ENCODE peak calls at places on chromosomes 11 and 22, in six cellular contexts. U is RCC 7860, C is nucleus accumbens, M is lung, I is posterior vena cava, W is A549. Y is an unnamed sample.

GRCh38 chr11:415640-416041 is 842 bp upstream of the SIGIRR start:
- DNase-seq in U (no peak), C (no peak), M (no peak), I (no peak), W (no peak), Y (no peak)

GRCh38 chr22:44550666-44551491 is 52.8 kb upstream of the RTL6 start:
- DNase-seq in U (peak), C (no peak), M (peak), I (peak), W (peak), Y (peak)

GRCh38 chr11:123371506-123372297 is 58.4 kb upstream of the GRAMD1B start:
- DNase-seq in U (no peak), C (no peak), M (no peak), I (no peak), W (no peak), Y (no peak)

GRCh38 chr22:23984430-23984829 is 4.5 kb downstream of the GSTT2 start:
- DNase-seq in U (no peak), C (no peak), M (peak), I (peak), W (peak), Y (peak)

GRCh38 chr11:57315491-57315890 is 9.3 kb downstream of the TNKS1BP1 start:
- DNase-seq in U (no peak), C (no peak), M (no peak), I (no peak), W (no peak), Y (peak)

GRCh38 chr11:94776351-94777321 is 8.5 kb downstream of the AMOTL1 start:
- DNase-seq in U (no peak), C (no peak), M (no peak), I (peak), W (peak), Y (no peak)

GRCh38 chr22:37048133-37048532 is 3.4 kb upstream of the KCTD17 start:
- DNase-seq in U (no peak), C (no peak), M (no peak), I (no peak), W (no peak), Y (no peak)

GRCh38 chr11:13962562-13963168 is at the start of gene SPON1:
- DNase-seq in U (no peak), C (peak), M (peak), I (peak), W (no peak), Y (peak)

GRCh38 chr11:7204778-7205177 is 46.9 kb upstream of the SYT9 start:
- DNase-seq in U (no peak), C (no peak), M (no peak), I (no peak), W (no peak), Y (no peak)

GRCh38 chr22:20604776-20605221 is 97.4 kb downstream of the MED15 start:
- DNase-seq in U (no peak), C (no peak), M (no peak), I (no peak), W (no peak), Y (no peak)

GRCh38 chr11:102274628-102275027 is 42.7 kb upstream of the BIRC3 start:
- DNase-seq in U (no peak), C (no peak), M (no peak), I (no peak), W (no peak), Y (no peak)

GRCh38 chr22:36546932-36547331 is 18.0 kb upstream of the EIF3D start:
- DNase-seq in U (peak), C (no peak), M (no peak), I (no peak), W (peak), Y (no peak)

GRCh38 chr11:126053340-126054286 is 9.1 kb downstream of the CDON start:
- DNase-seq in U (no peak), C (no peak), M (no peak), I (no peak), W (no peak), Y (no peak)